ENCODE peak calls at places on chromosomes 13 and 19, in six cellular contexts. Z, O, A, G, L and C are unnamed samples.

GRCh38 chr13:80716610-80717081 is 375.7 kb upstream of the SPRY2 start:
- DNase-seq in Z (no peak), G (no peak), O (no peak), A (peak; percentile 57), L (no peak), C (peak; percentile 39)

GRCh38 chr19:16379521-16380313 is 55.1 kb downstream of the KLF2 start:
- DNase-seq in G (no peak), A (peak; percentile 46), Z (no peak), L (no peak), O (no peak), C (no peak)

GRCh38 chr13:37481005-37481857 is 117.3 kb downstream of the POSTN start:
- DNase-seq in A (no peak), L (no peak), Z (no peak), G (peak; percentile 50), O (peak; percentile 48), C (no peak)

GRCh38 chr19:29694669-29695627 is 20.1 kb downstream of the C19orf12 start:
- DNase-seq in L (peak; percentile 89), Z (peak; percentile 53), A (peak; percentile 95), O (no peak), G (peak; percentile 86), C (peak; percentile 70)

GRCh38 chr13:48303331-48304131 is at the start of gene RB1:
- DNase-seq in O (peak; percentile 62), A (peak; percentile 97), Z (peak; percentile 79), L (peak; percentile 88), G (peak; percentile 98), C (peak; percentile 92)

GRCh38 chr13:35771898-35772297 is 295.4 kb upstream of the MAB21L1 start:
- DNase-seq in A (no peak), O (peak; percentile 63), G (peak; percentile 82), L (no peak), Z (peak; percentile 87), C (no peak)

GRCh38 chr19:19205416-19206410 is 2.5 kb upstream of the NR2C2AP start:
- DNase-seq in O (no peak), Z (no peak), G (no peak), L (no peak), A (no peak), C (no peak)

GRCh38 chr13:34347784-34348573 is 530.0 kb downstream of the RFC3 start:
- DNase-seq in A (no peak), G (no peak), Z (no peak), L (no peak), O (no peak), C (no peak)

GRCh38 chr13:54029226-54029625 is 1000.6 kb downstream of the OLFM4 start:
- DNase-seq in O (peak; percentile 86), Z (no peak), A (no peak), G (no peak), L (no peak), C (no peak)

GRCh38 chr13:66128201-66128600 is 1101.9 kb downstream of the PCDH9 start:
- DNase-seq in O (no peak), G (no peak), Z (no peak), A (no peak), L (no peak), C (no peak)

GRCh38 chr19:58570770-58571574 is 2.2 kb downstream of the MZF1 start:
- DNase-seq in O (no peak), A (no peak), G (no peak), Z (no peak), L (no peak), C (no peak)

GRCh38 chr13:24747248-24748151 is 16.5 kb upstream of the RNF17 start:
- DNase-seq in Z (no peak), O (no peak), A (no peak), L (no peak), G (peak; percentile 36), C (no peak)

GRCh38 chr13:90867336-90867683 is 480.2 kb upstream of the MIR17HG start:
- DNase-seq in Z (peak; percentile 64), A (peak; percentile 46), G (peak; percentile 86), O (peak; percentile 65), L (peak; percentile 63), C (peak; percentile 72)

GRCh38 chr13:105278797-105279425 is 1256.6 kb downstream of the EFNB2 start:
- DNase-seq in A (no peak), O (no peak), L (no peak), G (no peak), Z (no peak), C (no peak)

GRCh38 chr13:100128373-100128772 is 39.5 kb downstream of the PCCA start:
- DNase-seq in Z (peak; percentile 82), G (peak; percentile 17), A (no peak), L (no peak), O (peak; percentile 20), C (no peak)

GRCh38 chr13:79870123-79870522 is 389.2 kb downstream of the NDFIP2 start:
- DNase-seq in A (no peak), G (peak; percentile 28), L (no peak), Z (no peak), O (no peak), C (no peak)

GRCh38 chr13:111492341-111492945 is 172.0 kb downstream of the TEX29 start:
- DNase-seq in A (no peak), G (no peak), Z (no peak), O (no peak), L (peak; percentile 17), C (no peak)

GRCh38 chr19:29372461-29372860 is 153.3 kb upstream of the VSTM2B start:
- DNase-seq in A (no peak), G (no peak), L (no peak), Z (no peak), O (no peak), C (peak; percentile 21)

GRCh38 chr19:14363203-14364097 is 17.8 kb upstream of the ADGRE5 start:
- DNase-seq in Z (peak; percentile 76), G (peak; percentile 77), A (peak; percentile 79), L (peak; percentile 67), O (no peak), C (peak; percentile 72)

GRCh38 chr13:76683854-76684253 is 202.4 kb downstream of the KCTD12 start:
- DNase-seq in G (no peak), Z (no peak), L (no peak), A (no peak), O (no peak), C (no peak)

GRCh38 chr19:35397064-35397463 is 26.2 kb downstream of the GPR42 start:
- DNase-seq in A (no peak), Z (no peak), L (no peak), O (no peak), G (no peak), C (no peak)

GRCh38 chr19:17405250-17406038 is at the start of gene BST2:
- DNase-seq in L (peak; percentile 60), Z (peak; percentile 21), G (peak; percentile 31), O (no peak), A (peak; percentile 65), C (peak; percentile 43)
- H3K4me3 ChIP-seq in L (peak within 1 kb of the TSS; percentile 29), Z (no peak within 1 kb of the TSS), G (no peak within 1 kb of the TSS), O (no peak within 1 kb of the TSS), A (peak within 1 kb of the TSS; percentile 65), C (peak within 1 kb of the TSS; percentile 12)

DNA sequence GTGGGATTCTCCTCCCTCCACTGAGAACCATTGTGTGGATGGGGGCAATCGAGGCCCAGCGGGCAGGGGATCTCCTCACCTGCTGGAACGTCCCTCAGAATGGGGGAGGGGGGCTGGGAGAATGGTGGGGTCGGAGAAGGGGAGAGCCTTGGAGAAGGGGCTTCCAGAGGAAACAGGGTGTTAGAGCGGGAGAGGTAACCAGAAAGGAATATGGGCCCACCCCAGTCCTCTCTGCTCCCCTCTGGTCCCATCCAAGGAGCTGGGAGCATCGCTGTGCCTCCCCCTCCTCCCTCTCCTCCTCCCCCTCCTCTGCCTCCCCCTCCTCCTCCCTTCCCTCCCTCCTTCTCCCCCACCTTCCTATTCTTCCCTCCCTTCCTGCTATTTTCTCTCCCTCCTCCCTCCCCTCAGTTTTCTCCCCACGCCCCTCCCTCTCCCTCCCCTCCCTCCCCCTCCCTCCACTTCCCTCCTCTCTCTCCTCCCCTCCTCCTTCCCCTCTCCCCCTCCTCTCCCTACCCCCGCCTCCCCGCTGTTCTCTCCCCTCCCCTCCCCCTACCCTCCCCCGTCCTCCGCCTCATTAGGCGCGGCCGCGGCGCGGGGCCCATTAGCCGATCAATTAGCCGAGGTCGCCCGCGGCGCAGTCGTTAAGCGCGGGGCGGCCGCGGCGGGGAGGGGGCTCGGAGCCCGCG is 15.5 kb downstream of the TLE5 start:
- DNase-seq in Z (no peak), G (no peak), O (no peak), L (no peak), A (no peak), C (no peak)
- H3K4me3 ChIP-seq in Z (no peak overlapping the region), G (peak overlapping the region; percentile 54), O (no peak overlapping the region), L (peak overlapping the region; percentile 39), A (peak overlapping the region; percentile 56), C (no peak overlapping the region)

GRCh38 chr13:40762849-40763248 is 8.1 kb downstream of the MRPS31 start:
- DNase-seq in O (no peak), A (no peak), G (peak; percentile 84), L (no peak), Z (no peak), C (no peak)

GRCh38 chr13:40769970-40770369 is 1.0 kb downstream of the MRPS31 start:
- DNase-seq in O (no peak), G (no peak), L (no peak), Z (no peak), A (no peak), C (no peak)

GRCh38 chr13:40770609-40770933 is 419 bp downstream of the MRPS31 start:
- DNase-seq in O (no peak), A (no peak), L (no peak), G (no peak), Z (no peak), C (no peak)

GRCh38 chr13:40765602-40766001 is 5.4 kb downstream of the MRPS31 start:
- DNase-seq in Z (no peak), A (no peak), O (no peak), G (no peak), L (no peak), C (no peak)

DNA sequence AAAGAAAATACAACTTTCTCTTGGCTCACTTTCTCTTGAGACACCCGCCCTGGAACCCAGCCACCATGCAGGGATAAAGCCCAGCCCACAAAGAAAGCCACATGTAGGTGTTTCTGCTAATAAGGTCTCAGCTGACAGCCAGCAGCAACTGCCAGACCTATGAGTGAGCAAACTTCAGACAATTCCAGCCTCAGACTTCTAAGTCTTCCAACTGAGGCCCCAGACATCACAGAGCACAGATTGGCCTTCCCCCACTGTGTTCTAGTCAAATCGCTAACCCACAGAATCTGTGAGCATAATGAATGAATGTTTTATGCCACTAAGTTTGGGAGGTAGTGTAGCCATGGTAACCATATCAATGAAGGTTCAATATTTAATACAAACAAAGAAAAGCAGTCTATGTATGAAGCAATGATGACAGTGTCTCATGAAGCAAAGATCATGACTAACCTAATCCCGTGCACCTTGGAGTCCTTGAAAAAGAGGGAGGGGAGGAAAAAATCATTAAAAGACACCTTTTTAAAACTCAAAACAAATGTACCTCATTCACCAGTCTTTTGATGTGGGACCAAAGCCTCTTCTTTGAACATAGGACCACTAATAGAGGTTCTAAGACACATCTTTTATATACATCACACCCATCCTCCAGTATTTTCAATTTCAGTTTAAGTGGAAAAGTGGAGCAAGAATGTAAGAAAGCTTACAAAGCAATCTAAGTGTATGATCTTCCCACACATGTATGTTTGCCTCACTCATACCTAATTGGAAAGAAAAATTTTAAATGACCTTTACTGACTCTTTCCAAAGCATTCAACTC is 6.2 kb downstream of the MRPS31 start:
- DNase-seq in Z (peak; percentile 9), L (no peak), O (peak; percentile 76), A (no peak), G (peak; percentile 49), C (no peak)
- H3K4me3 ChIP-seq in Z (no peak overlapping the region), L (no peak overlapping the region), O (no peak overlapping the region), A (no peak overlapping the region), G (no peak overlapping the region), C (no peak overlapping the region)

DNA sequence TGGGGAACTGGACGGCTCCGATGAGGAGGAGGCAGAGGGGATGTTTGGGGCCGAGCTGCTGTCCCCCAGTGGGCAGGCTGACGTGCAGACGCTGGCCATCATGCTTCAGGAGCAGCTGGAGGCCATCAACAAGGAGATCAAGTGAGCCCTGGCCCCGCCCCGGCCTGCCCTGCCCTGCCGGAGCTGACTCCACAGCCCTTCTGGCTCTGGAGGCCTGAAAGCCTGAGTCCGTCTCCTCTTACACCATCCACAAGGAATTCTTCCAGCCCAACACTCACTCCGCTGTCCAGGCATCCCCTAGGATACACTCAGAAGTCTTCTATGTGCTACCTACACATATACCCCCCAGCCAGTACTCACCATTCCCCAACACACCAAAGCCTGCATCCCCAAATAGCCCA is 17.4 kb downstream of the PPFIA3 start:
- DNase-seq in G (no peak), L (no peak), Z (no peak), A (no peak), O (no peak), C (no peak)
- H3K4me3 ChIP-seq in G (no peak overlapping the region), L (no peak overlapping the region), Z (no peak overlapping the region), A (no peak overlapping the region), O (no peak overlapping the region), C (no peak overlapping the region)